ENCODE peak calls at places on chromosomes 1 and 21, in five cellular contexts. One of them, this sample, is unnamed.

GRCh38 chr21:16992448-16992847 is 520.4 kb upstream of the CXADR start:
- DNase-seq in ureter: no peak
- DNase-seq in NCI-H1092 treated with DMSO at 0.1 percent for 48 hours: no peak
- DNase-seq in GM04504: no peak
- DNase-seq in AG09309: no peak
- DNase-seq in this sample: no peak

GRCh38 chr21:26169061-26169610 is 1.4 kb downstream of the APP start:
- DNase-seq in ureter: peak; percentile 53
- DNase-seq in NCI-H1092 treated with DMSO at 0.1 percent for 48 hours: peak; percentile 81
- DNase-seq in GM04504: no peak
- DNase-seq in AG09309: no peak
- DNase-seq in this sample: no peak

GRCh38 chr1:67174716-67175284 is 8.5 kb downstream of the IL23R start:
- DNase-seq in ureter: no peak
- DNase-seq in NCI-H1092 treated with DMSO at 0.1 percent for 48 hours: no peak
- DNase-seq in GM04504: no peak
- DNase-seq in AG09309: no peak
- DNase-seq in this sample: no peak

GRCh38 chr1:47732489-47732888 is 264.7 kb downstream of the TRABD2B start:
- DNase-seq in ureter: no peak
- DNase-seq in NCI-H1092 treated with DMSO at 0.1 percent for 48 hours: no peak
- DNase-seq in GM04504: no peak
- DNase-seq in AG09309: no peak
- DNase-seq in this sample: no peak

GRCh38 chr1:98027044-98027443 is 106.2 kb upstream of the DPYD start:
- DNase-seq in ureter: no peak
- DNase-seq in NCI-H1092 treated with DMSO at 0.1 percent for 48 hours: no peak
- DNase-seq in GM04504: no peak
- DNase-seq in AG09309: no peak
- DNase-seq in this sample: no peak

GRCh38 chr1:222372221-222372620 is 175.7 kb downstream of the HHIPL2 start:
- DNase-seq in ureter: no peak
- DNase-seq in NCI-H1092 treated with DMSO at 0.1 percent for 48 hours: no peak
- DNase-seq in GM04504: peak; percentile 20
- DNase-seq in AG09309: no peak
- DNase-seq in this sample: no peak

GRCh38 chr1:224801761-224802490 is 127.5 kb upstream of the DNAH14 start:
- DNase-seq in ureter: no peak
- DNase-seq in NCI-H1092 treated with DMSO at 0.1 percent for 48 hours: no peak
- DNase-seq in GM04504: no peak
- DNase-seq in AG09309: no peak
- DNase-seq in this sample: no peak

GRCh38 chr1:239587066-239587465 is 200.7 kb downstream of the CHRM3 start:
- DNase-seq in ureter: no peak
- DNase-seq in NCI-H1092 treated with DMSO at 0.1 percent for 48 hours: no peak
- DNase-seq in GM04504: no peak
- DNase-seq in AG09309: no peak
- DNase-seq in this sample: no peak

GRCh38 chr1:36034692-36035091 is 49.2 kb upstream of the TEKT2 start:
- DNase-seq in ureter: no peak
- DNase-seq in NCI-H1092 treated with DMSO at 0.1 percent for 48 hours: no peak
- DNase-seq in GM04504: no peak
- DNase-seq in AG09309: peak; percentile 11
- DNase-seq in this sample: no peak

GRCh38 chr1:218460367-218460766 is 115.2 kb downstream of the TGFB2 start:
- DNase-seq in ureter: no peak
- DNase-seq in NCI-H1092 treated with DMSO at 0.1 percent for 48 hours: no peak
- DNase-seq in GM04504: peak; percentile 69
- DNase-seq in AG09309: no peak
- DNase-seq in this sample: no peak

GRCh38 chr1:4585216-4585615 is 69.2 kb upstream of the AJAP1 start:
- DNase-seq in ureter: no peak
- DNase-seq in NCI-H1092 treated with DMSO at 0.1 percent for 48 hours: no peak
- DNase-seq in GM04504: no peak
- DNase-seq in AG09309: no peak
- DNase-seq in this sample: no peak

GRCh38 chr1:66998972-66999371 is 55.0 kb downstream of the SLC35D1 start:
- DNase-seq in ureter: no peak
- DNase-seq in NCI-H1092 treated with DMSO at 0.1 percent for 48 hours: no peak
- DNase-seq in GM04504: no peak
- DNase-seq in AG09309: no peak
- DNase-seq in this sample: no peak

GRCh38 chr1:171788696-171789095 is 7.2 kb downstream of the METTL13 start:
- DNase-seq in ureter: no peak
- DNase-seq in NCI-H1092 treated with DMSO at 0.1 percent for 48 hours: no peak
- DNase-seq in GM04504: peak; percentile 77
- DNase-seq in AG09309: peak; percentile 51
- DNase-seq in this sample: peak; percentile 64

GRCh38 chr1:57158660-57159059 is 192.8 kb upstream of the C8B start:
- DNase-seq in ureter: no peak
- DNase-seq in NCI-H1092 treated with DMSO at 0.1 percent for 48 hours: no peak
- DNase-seq in GM04504: no peak
- DNase-seq in AG09309: no peak
- DNase-seq in this sample: no peak

GRCh38 chr1:69312055-69312732 is 255.5 kb upstream of the LRRC7 start:
- DNase-seq in ureter: no peak
- DNase-seq in NCI-H1092 treated with DMSO at 0.1 percent for 48 hours: no peak
- DNase-seq in GM04504: no peak
- DNase-seq in AG09309: no peak
- DNase-seq in this sample: no peak

GRCh38 chr1:85576642-85577420 is 3.7 kb upstream of the CCN1 start:
- DNase-seq in ureter: peak; percentile 90
- DNase-seq in NCI-H1092 treated with DMSO at 0.1 percent for 48 hours: peak; percentile 8
- DNase-seq in GM04504: peak; percentile 77
- DNase-seq in AG09309: no peak
- DNase-seq in this sample: peak; percentile 80

GRCh38 chr1:230167419-230167852 is 100.4 kb downstream of the GALNT2 start:
- DNase-seq in ureter: peak; percentile 40
- DNase-seq in NCI-H1092 treated with DMSO at 0.1 percent for 48 hours: peak; percentile 75
- DNase-seq in GM04504: no peak
- DNase-seq in AG09309: no peak
- DNase-seq in this sample: no peak

GRCh38 chr21:38479641-38480515 is 18.4 kb downstream of the ERG start:
- DNase-seq in ureter: no peak
- DNase-seq in NCI-H1092 treated with DMSO at 0.1 percent for 48 hours: no peak
- DNase-seq in GM04504: no peak
- DNase-seq in AG09309: no peak
- DNase-seq in this sample: no peak

GRCh38 chr1:183048087-183049085 is 25.2 kb downstream of the LAMC1 start:
- DNase-seq in ureter: no peak
- DNase-seq in NCI-H1092 treated with DMSO at 0.1 percent for 48 hours: no peak
- DNase-seq in GM04504: no peak
- DNase-seq in AG09309: no peak
- DNase-seq in this sample: no peak

GRCh38 chr1:12770620-12771019 is 2.9 kb upstream of the PRAMEF12 start:
- DNase-seq in ureter: no peak
- DNase-seq in NCI-H1092 treated with DMSO at 0.1 percent for 48 hours: no peak
- DNase-seq in GM04504: no peak
- DNase-seq in AG09309: no peak
- DNase-seq in this sample: no peak

GRCh38 chr1:197862221-197862620 is 40.2 kb upstream of the C1orf53 start:
- DNase-seq in ureter: no peak
- DNase-seq in NCI-H1092 treated with DMSO at 0.1 percent for 48 hours: no peak
- DNase-seq in GM04504: no peak
- DNase-seq in AG09309: peak; percentile 3
- DNase-seq in this sample: no peak

GRCh38 chr1:151061012-151061401 is 810 bp downstream of the MLLT11 start:
- DNase-seq in ureter: no peak
- DNase-seq in NCI-H1092 treated with DMSO at 0.1 percent for 48 hours: peak; percentile 46
- DNase-seq in GM04504: no peak
- DNase-seq in AG09309: no peak
- DNase-seq in this sample: no peak

GRCh38 chr1:88746916-88747315 is 62.8 kb downstream of the PKN2 start:
- DNase-seq in ureter: no peak
- DNase-seq in NCI-H1092 treated with DMSO at 0.1 percent for 48 hours: no peak
- DNase-seq in GM04504: no peak
- DNase-seq in AG09309: no peak
- DNase-seq in this sample: no peak

GRCh38 chr1:186605762-186606350 is 74.4 kb downstream of the PTGS2 start:
- DNase-seq in ureter: peak; percentile 52
- DNase-seq in NCI-H1092 treated with DMSO at 0.1 percent for 48 hours: peak; percentile 3
- DNase-seq in GM04504: peak; percentile 28
- DNase-seq in AG09309: peak; percentile 25
- DNase-seq in this sample: no peak